ENCODE peak calls at places on chromosomes 2 and 18, in seven cellular contexts. W is neuronal stem cell, J is H9, G is IMR-90, Q is trophoblast cell, V is H1, S is mesendoderm. K is an unnamed sample.

GRCh38 chr2:37156071-37156856 is 516 bp downstream of the EIF2AK2 start:
- DNase-seq in Q (peak), S (peak), G (peak), V (no peak), W (no peak), J (peak), K (peak)

GRCh38 chr2:165593081-165593480 is 123.6 kb downstream of the CSRNP3 start:
- DNase-seq in J (no peak), S (no peak), V (no peak), Q (no peak), G (no peak), W (no peak), K (no peak)

GRCh38 chr18:50429207-50429948 is 54.5 kb downstream of the SKA1 start:
- DNase-seq in J (no peak), G (peak), Q (peak), W (no peak), S (peak), V (no peak), K (peak)

GRCh38 chr2:25982273-25982967 is at the start of gene KIF3C:
- DNase-seq in G (peak), J (peak), S (peak), V (peak), Q (peak), W (peak), K (peak)

GRCh38 chr2:143949121-143949848 is 570.6 kb downstream of the ZEB2 start:
- DNase-seq in W (no peak), G (peak), Q (no peak), S (no peak), V (no peak), J (no peak), K (peak)

GRCh38 chr2:207831569-207832248 is 62.0 kb upstream of the FZD5 start:
- DNase-seq in S (peak), G (no peak), V (no peak), W (no peak), Q (no peak), J (peak), K (no peak)

GRCh38 chr2:169073972-169074751 is 4.8 kb downstream of the DHRS9 start:
- DNase-seq in S (no peak), Q (peak), G (no peak), J (no peak), V (no peak), W (no peak), K (no peak)

GRCh38 chr2:237201461-237202287 is 116.0 kb downstream of the COPS8 start:
- DNase-seq in G (peak), J (no peak), S (peak), Q (peak), W (no peak), V (no peak), K (peak)

GRCh38 chr2:9905413-9905812 is 46.1 kb upstream of the GRHL1 start:
- DNase-seq in W (no peak), J (no peak), Q (peak), G (no peak), S (no peak), V (no peak), K (no peak)

GRCh38 chr18:57276720-57277284 is 75.6 kb upstream of the ST8SIA3 start:
- DNase-seq in V (no peak), S (no peak), Q (no peak), W (peak), G (no peak), J (no peak), K (no peak)

GRCh38 chr18:37535968-37536367 is 29.6 kb downstream of the CELF4 start:
- DNase-seq in G (no peak), J (no peak), V (no peak), S (no peak), W (no peak), Q (peak), K (peak)

GRCh38 chr2:221492606-221493005 is 79.5 kb downstream of the EPHA4 start:
- DNase-seq in Q (no peak), V (no peak), G (peak), W (no peak), S (no peak), J (no peak), K (no peak)

GRCh38 chr2:33014268-33014667 is 67.5 kb downstream of the LTBP1 start:
- DNase-seq in V (no peak), Q (peak), S (peak), J (no peak), W (no peak), G (no peak), K (peak)

GRCh38 chr2:130963849-130964793 is 127.4 kb downstream of the ARHGEF4 start:
- DNase-seq in W (peak), Q (peak), S (peak), J (peak), G (no peak), V (peak), K (no peak)

GRCh38 chr18:48139427-48140347 is 209.2 kb upstream of the SMAD2 start:
- DNase-seq in Q (no peak), W (no peak), S (no peak), J (no peak), G (no peak), V (no peak), K (no peak)

GRCh38 chr18:49008716-49009115 is 58.0 kb upstream of the SMAD7 start:
- DNase-seq in G (no peak), V (no peak), Q (no peak), S (no peak), J (no peak), W (no peak), K (no peak)

GRCh38 chr2:235870515-235870914 is 297.7 kb downstream of the GBX2 start:
- DNase-seq in Q (no peak), S (no peak), J (no peak), G (no peak), W (no peak), V (no peak), K (no peak)

GRCh38 chr2:235877271-235877670 is 290.9 kb downstream of the GBX2 start:
- DNase-seq in V (no peak), W (no peak), G (no peak), Q (no peak), J (no peak), S (no peak), K (no peak)

GRCh38 chr2:235879116-235879515 is 289.1 kb downstream of the GBX2 start:
- DNase-seq in S (no peak), Q (no peak), W (no peak), V (no peak), J (no peak), G (no peak), K (no peak)

DNA sequence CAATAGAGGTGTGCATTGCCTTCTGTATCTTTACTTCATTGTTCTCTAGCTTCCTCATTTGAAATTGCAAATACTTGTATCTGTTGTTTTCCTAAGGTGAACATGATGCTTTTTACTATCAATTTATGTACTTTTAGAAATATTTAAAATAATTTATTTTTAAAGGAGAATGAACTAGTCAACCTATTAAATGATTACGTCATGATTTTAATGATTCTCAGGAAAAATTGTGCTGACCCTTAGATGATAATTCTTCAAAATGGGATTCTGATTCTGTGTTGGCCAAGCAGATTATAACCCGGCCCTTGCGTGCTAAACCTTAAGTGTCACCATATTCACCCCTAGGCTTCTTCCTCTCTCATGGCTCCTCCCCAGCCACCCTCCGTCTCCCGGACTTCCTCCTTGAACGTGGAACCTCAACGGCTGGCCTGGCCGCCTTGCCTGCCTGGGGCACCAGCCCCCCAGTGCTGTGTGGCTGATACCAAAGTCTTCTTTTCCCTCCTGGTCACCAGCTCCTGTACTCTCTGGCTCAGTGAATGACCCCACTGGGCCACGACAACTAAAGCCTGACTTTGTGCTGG is 292.0 kb downstream of the GBX2 start:
- DNase-seq in G (no peak), V (no peak), S (no peak), W (no peak), Q (peak), J (no peak), K (no peak)
- H2AK5ac ChIP-seq in G (no peak), V (no peak), S (no peak), W (no peak), Q (no peak), J (no peak), K (no peak)

DNA sequence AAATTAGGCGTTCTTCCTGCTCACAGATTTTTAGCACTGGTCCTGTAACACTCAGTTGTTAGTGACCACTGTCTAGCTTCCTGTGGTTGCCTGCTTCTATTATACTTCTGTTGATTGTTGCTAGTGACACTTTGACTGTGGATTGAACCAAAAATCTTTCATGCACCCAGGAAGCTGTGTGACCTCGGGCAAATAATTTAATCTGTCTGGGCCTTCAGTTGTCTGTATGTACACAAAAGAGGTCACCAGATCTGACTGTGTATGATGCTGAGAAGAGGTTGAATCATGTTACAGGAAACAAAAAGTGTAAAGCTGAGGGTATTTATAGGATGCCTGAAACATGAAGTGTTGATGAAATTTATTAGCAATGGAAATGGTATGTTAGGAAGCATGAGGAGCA is 12.7 kb downstream of the ICOS start:
- DNase-seq in S (no peak), Q (peak), G (peak), V (no peak), J (no peak), W (no peak), K (peak)
- H3K27ac ChIP-seq in S (no peak), Q (no peak), G (no peak), V (no peak), J (no peak), W (no peak), K (no peak)

GRCh38 chr2:55231546-55232083 is 478 bp downstream of the CLHC1 start:
- DNase-seq in J (no peak), V (no peak), G (peak), W (no peak), Q (no peak), S (no peak), K (no peak)
- H2BK5ac ChIP-seq in J (peak), V (peak), G (peak), W (no peak), Q (peak), S (peak), K (no peak)

DNA sequence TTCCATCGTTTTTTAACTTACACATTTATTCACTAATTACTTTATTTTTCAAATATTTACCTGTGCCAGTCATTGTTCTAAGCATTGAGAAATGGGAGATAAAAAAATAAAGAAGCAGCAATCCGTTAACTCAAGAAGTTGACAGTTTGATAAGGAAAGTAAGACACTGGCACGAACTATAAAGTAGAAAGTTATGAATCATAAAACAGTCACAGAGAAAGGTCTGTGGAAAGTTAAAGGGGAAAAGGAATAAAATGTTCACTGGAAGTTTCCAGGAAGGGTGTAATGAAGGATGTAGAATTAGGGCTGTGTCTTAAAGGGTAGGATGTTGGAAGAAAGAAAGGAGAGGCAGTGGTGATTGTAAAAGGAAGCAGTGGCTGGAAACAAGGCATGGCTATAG is 118.9 kb downstream of the RDH14 start:
- DNase-seq in W (no peak), J (no peak), Q (no peak), S (no peak), G (no peak), V (no peak), K (no peak)
- H2AK5ac ChIP-seq in W (no peak), J (no peak), Q (no peak), S (no peak), G (peak), V (no peak), K (no peak)

GRCh38 chr2:150674283-150674682 is 186.8 kb upstream of the RND3 start:
- DNase-seq in V (no peak), W (no peak), G (peak), S (no peak), Q (no peak), J (no peak), K (no peak)
- H3K27ac ChIP-seq in V (no peak), W (no peak), G (no peak), S (no peak), Q (no peak), J (no peak), K (no peak)

DNA sequence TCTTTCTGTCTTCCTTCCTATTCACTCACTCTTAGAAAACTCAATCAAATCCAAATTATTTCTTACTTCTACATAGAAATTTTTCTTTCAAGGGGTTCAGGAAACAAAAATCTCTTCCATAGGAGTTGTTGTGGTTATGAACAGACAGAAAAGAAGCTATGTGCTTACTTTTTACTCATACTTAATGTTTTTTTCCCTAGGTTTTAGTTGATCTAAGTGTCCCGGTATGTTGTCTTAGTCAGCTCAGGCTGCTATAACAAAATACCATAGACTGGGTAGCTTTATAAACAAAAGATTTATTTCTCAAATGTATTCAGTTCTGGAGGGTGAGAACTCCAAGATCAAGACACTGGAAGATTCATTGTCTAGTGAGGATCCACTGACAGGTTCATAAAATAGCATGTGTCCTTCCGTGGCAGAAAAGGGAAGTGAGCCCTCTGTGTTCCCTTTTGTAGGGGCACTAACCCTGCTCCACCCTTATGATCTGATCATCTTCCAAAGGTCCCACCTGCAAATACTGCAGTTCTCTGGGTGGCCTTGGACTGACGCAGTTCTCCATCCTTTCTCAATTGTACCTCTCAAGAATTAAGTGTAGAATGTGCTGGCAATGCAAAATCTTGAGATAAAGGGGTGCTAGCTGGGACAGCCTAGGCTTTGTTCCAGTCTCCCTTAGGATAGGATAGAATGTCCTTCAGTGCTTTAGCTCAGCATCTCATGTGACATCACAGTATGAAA is 14.4 kb upstream of the VRK2 start:
- DNase-seq in J (no peak), W (no peak), Q (no peak), S (no peak), V (no peak), G (peak), K (peak)
- H2BK5ac ChIP-seq in J (no peak), W (no peak), Q (no peak), S (no peak), V (no peak), G (peak), K (no peak)

DNA sequence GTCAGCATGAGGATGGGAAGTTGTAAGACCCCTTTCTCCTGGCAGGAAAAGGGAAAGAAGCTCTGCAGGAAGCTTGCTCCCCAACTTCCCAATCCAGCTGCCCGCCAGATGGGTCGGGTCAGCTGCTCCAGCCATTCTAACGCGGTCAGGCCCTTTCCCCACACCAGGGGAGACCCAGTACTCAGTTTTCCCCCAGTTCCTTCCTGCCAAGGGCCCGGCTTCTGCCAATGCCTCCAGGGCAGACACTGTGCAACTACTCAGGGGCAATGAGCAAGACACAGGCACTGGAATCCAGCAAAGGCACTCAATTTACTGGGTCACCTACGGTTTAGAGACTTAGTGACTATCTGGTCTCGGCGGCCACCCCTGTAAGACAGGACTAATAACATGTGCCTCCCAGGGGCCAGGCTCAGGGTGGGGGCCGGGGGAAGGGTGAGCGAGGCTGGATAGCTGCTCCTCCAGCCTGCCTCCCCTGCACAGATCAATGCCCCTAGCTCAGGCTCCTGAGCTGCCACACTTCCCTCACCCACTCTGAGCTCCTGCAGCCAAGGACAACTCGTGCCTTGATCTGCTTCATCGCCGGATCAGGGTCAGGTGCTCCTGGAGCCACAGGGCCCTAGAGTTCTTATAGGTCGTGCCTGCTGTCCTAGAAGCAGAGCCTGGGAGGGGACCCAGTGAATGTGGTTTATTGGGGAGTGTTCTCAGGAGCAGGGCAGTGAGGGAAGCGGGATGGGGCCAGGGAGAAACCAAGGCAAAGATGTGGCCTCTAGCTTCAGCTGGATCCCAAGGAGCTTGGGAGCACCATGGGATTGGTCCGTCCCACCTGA is 171.1 kb downstream of the ZFP36L2 start:
- DNase-seq in S (no peak), G (no peak), Q (no peak), J (no peak), W (no peak), V (no peak), K (no peak)
- H2AK5ac ChIP-seq in S (no peak), G (peak), Q (no peak), J (no peak), W (peak), V (no peak), K (peak)

DNA sequence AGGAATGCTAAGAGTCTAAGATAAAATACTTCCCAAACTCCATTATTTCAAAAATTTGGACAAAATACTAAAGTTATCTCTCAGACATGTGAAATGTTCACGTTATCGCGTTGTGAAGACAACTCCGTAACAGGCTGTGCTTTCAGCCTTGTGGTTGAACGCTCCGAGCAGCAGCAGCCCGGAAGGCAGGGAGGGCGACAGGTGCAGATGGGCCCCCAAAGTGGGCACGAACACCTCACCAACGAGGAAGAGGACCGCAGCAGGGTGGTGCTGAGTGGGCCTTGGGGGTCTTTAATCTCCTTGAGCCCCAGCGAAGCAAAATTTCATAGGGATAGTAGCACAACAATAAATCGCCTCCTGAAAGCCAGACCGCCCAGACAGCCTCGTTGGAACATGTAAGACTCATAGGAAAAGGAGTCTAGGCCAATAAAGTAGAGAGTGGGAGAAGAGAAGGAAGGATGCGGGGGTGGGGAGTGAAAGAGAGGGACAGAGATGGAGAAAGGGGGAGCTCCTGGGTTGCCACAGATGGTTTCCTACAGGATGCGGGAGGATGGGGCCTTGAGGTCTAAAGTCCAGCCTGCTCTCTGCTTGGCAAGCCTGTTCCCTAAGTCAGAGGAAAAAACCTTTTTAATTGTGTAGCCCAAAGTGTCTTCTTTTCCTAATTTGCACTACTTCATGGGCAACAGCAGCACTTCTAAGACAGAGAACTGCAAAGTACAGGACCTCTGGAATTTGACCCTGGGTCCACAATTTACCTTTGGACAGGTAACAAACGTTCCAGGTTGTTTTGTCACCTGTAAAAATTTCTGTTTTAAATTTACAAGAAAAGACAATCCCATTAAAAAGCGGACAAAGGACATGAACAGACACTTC is 1.3 kb upstream of the FAM110C start:
- DNase-seq in S (peak), Q (no peak), G (no peak), V (no peak), W (no peak), J (no peak), K (no peak)
- H3K27ac ChIP-seq in S (no peak), Q (no peak), G (no peak), V (no peak), W (no peak), J (no peak), K (no peak)

DNA sequence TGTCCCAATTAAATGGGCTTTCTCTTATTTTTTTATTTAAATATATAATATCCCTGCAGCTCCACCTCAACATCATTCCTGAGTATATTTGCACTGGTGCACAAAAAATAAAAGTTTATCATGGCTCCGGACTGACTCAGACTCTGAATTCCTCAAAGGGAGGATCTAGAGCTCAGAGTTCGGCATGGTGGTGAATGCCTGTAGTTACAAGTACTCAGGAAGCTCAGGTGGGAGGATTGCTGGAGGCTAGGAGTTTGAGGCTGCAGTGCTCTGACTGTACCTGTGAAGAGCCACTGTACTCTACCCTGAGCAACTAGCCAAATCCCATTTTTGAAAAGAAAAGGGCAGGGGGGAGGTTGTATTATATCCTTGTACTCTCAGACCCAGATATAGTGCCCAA is 52.8 kb upstream of the NRXN1 start:
- DNase-seq in Q (peak), J (peak), G (peak), S (peak), W (no peak), V (peak), K (no peak)
- H2BK5ac ChIP-seq in Q (peak), J (no peak), G (no peak), S (no peak), W (no peak), V (no peak), K (no peak)

K was measured in mesenchymal stem cell.